ENCODE peak calls at places on chromosomes 4 and X, in ten cellular contexts. One of them, this sample, is unnamed.

GRCh38 chr4:158810487-158811215 is 41.8 kb downstream of the FNIP2 start:
- DNase-seq in H9: no peak
- DNase-seq in ELF-1: peak; percentile 65
- DNase-seq in stimulated activated CD4-positive, alpha-beta T cell treated with anti-CD3 and anti-CD28 coated beads, TNF-alpha, amount 100 ng/mL, for 4 hours: no peak
- DNase-seq in fibroblast of lung: peak; percentile 89
- DNase-seq in brain microvascular endothelial cell: peak; percentile 98
- DNase-seq in activated CD8-positive, alpha-beta T cell treated with anti-CD3 and anti-CD28 coated beads, Interleukin-2, amount 10 ng/mL, durations not matched to agents 7 days and 5 days: no peak
- DNase-seq in NCI-H82: peak; percentile 47
- DNase-seq in cardiac muscle cell: no peak
- DNase-seq in neural progenitor cell: peak; percentile 17
- DNase-seq in this sample: no peak

GRCh38 chr4:3530663-3531254 is 1.5 kb downstream of the LRPAP1 start:
- DNase-seq in NCI-H82: no peak
- DNase-seq in H9: peak; percentile 25
- DNase-seq in brain microvascular endothelial cell: no peak
- DNase-seq in activated CD8-positive, alpha-beta T cell treated with anti-CD3 and anti-CD28 coated beads, Interleukin-2, amount 10 ng/mL, durations not matched to agents 7 days and 5 days: no peak
- DNase-seq in neural progenitor cell: no peak
- DNase-seq in cardiac muscle cell: no peak
- DNase-seq in stimulated activated CD4-positive, alpha-beta T cell treated with anti-CD3 and anti-CD28 coated beads, TNF-alpha, amount 100 ng/mL, for 4 hours: no peak
- DNase-seq in fibroblast of lung: no peak
- DNase-seq in ELF-1: peak; percentile 36
- DNase-seq in this sample: no peak

GRCh38 chr4:53716471-53717063 is 125.3 kb upstream of the LNX1 start:
- DNase-seq in H9: no peak
- DNase-seq in activated CD8-positive, alpha-beta T cell treated with anti-CD3 and anti-CD28 coated beads, Interleukin-2, amount 10 ng/mL, durations not matched to agents 7 days and 5 days: no peak
- DNase-seq in NCI-H82: no peak
- DNase-seq in ELF-1: no peak
- DNase-seq in neural progenitor cell: no peak
- DNase-seq in brain microvascular endothelial cell: no peak
- DNase-seq in stimulated activated CD4-positive, alpha-beta T cell treated with anti-CD3 and anti-CD28 coated beads, TNF-alpha, amount 100 ng/mL, for 4 hours: no peak
- DNase-seq in fibroblast of lung: peak; percentile 21
- DNase-seq in cardiac muscle cell: no peak
- DNase-seq in this sample: no peak

GRCh38 chrX:137051978-137052640 is 18.3 kb upstream of the GPR101 start:
- DNase-seq in brain microvascular endothelial cell: peak; percentile 16
- DNase-seq in activated CD8-positive, alpha-beta T cell treated with anti-CD3 and anti-CD28 coated beads, Interleukin-2, amount 10 ng/mL, durations not matched to agents 7 days and 5 days: peak; percentile 82
- DNase-seq in NCI-H82: peak; percentile 83
- DNase-seq in fibroblast of lung: peak; percentile 35
- DNase-seq in cardiac muscle cell: peak; percentile 75
- DNase-seq in H9: peak; percentile 75
- DNase-seq in neural progenitor cell: peak; percentile 77
- DNase-seq in stimulated activated CD4-positive, alpha-beta T cell treated with anti-CD3 and anti-CD28 coated beads, TNF-alpha, amount 100 ng/mL, for 4 hours: peak; percentile 71
- DNase-seq in ELF-1: peak; percentile 91
- DNase-seq in this sample: peak; percentile 70

GRCh38 chrX:15404712-15405111 is 20.5 kb upstream of the VEGFD start:
- DNase-seq in stimulated activated CD4-positive, alpha-beta T cell treated with anti-CD3 and anti-CD28 coated beads, TNF-alpha, amount 100 ng/mL, for 4 hours: no peak
- DNase-seq in activated CD8-positive, alpha-beta T cell treated with anti-CD3 and anti-CD28 coated beads, Interleukin-2, amount 10 ng/mL, durations not matched to agents 7 days and 5 days: no peak
- DNase-seq in cardiac muscle cell: no peak
- DNase-seq in neural progenitor cell: no peak
- DNase-seq in brain microvascular endothelial cell: no peak
- DNase-seq in ELF-1: no peak
- DNase-seq in NCI-H82: no peak
- DNase-seq in fibroblast of lung: peak; percentile 79
- DNase-seq in H9: no peak
- DNase-seq in this sample: no peak

GRCh38 chr4:112514449-112515277 is 1.3 kb downstream of the NEUROG2 start:
- DNase-seq in ELF-1: peak; percentile 30
- DNase-seq in H9: peak; percentile 59
- DNase-seq in fibroblast of lung: no peak
- DNase-seq in cardiac muscle cell: no peak
- DNase-seq in activated CD8-positive, alpha-beta T cell treated with anti-CD3 and anti-CD28 coated beads, Interleukin-2, amount 10 ng/mL, durations not matched to agents 7 days and 5 days: peak; percentile 36
- DNase-seq in stimulated activated CD4-positive, alpha-beta T cell treated with anti-CD3 and anti-CD28 coated beads, TNF-alpha, amount 100 ng/mL, for 4 hours: no peak
- DNase-seq in neural progenitor cell: peak; percentile 64
- DNase-seq in brain microvascular endothelial cell: no peak
- DNase-seq in NCI-H82: peak; percentile 64
- DNase-seq in this sample: peak; percentile 65

GRCh38 chrX:119398974-119399771 is at the start of gene SLC25A43:
- DNase-seq in activated CD8-positive, alpha-beta T cell treated with anti-CD3 and anti-CD28 coated beads, Interleukin-2, amount 10 ng/mL, durations not matched to agents 7 days and 5 days: peak; percentile 28
- DNase-seq in cardiac muscle cell: peak; percentile 40
- DNase-seq in NCI-H82: peak; percentile 4
- DNase-seq in neural progenitor cell: peak; percentile 55
- DNase-seq in stimulated activated CD4-positive, alpha-beta T cell treated with anti-CD3 and anti-CD28 coated beads, TNF-alpha, amount 100 ng/mL, for 4 hours: peak; percentile 1
- DNase-seq in ELF-1: peak; percentile 45
- DNase-seq in brain microvascular endothelial cell: no peak
- DNase-seq in H9: peak; percentile 37
- DNase-seq in fibroblast of lung: peak; percentile 31
- DNase-seq in this sample: peak; percentile 46

GRCh38 chrX:19904778-19905367 is 17.5 kb upstream of the SH3KBP1 start:
- DNase-seq in fibroblast of lung: peak; percentile 67
- DNase-seq in ELF-1: peak; percentile 69
- DNase-seq in activated CD8-positive, alpha-beta T cell treated with anti-CD3 and anti-CD28 coated beads, Interleukin-2, amount 10 ng/mL, durations not matched to agents 7 days and 5 days: peak; percentile 32
- DNase-seq in cardiac muscle cell: peak; percentile 39
- DNase-seq in neural progenitor cell: peak; percentile 55
- DNase-seq in NCI-H82: peak; percentile 71
- DNase-seq in H9: no peak
- DNase-seq in brain microvascular endothelial cell: no peak
- DNase-seq in stimulated activated CD4-positive, alpha-beta T cell treated with anti-CD3 and anti-CD28 coated beads, TNF-alpha, amount 100 ng/mL, for 4 hours: no peak
- DNase-seq in this sample: peak; percentile 79

GRCh38 chr4:158155656-158156356 is 17.0 kb downstream of the GASK1B start:
- DNase-seq in activated CD8-positive, alpha-beta T cell treated with anti-CD3 and anti-CD28 coated beads, Interleukin-2, amount 10 ng/mL, durations not matched to agents 7 days and 5 days: no peak
- DNase-seq in neural progenitor cell: no peak
- DNase-seq in H9: no peak
- DNase-seq in brain microvascular endothelial cell: no peak
- DNase-seq in cardiac muscle cell: no peak
- DNase-seq in stimulated activated CD4-positive, alpha-beta T cell treated with anti-CD3 and anti-CD28 coated beads, TNF-alpha, amount 100 ng/mL, for 4 hours: no peak
- DNase-seq in fibroblast of lung: no peak
- DNase-seq in NCI-H82: no peak
- DNase-seq in ELF-1: no peak
- DNase-seq in this sample: no peak

GRCh38 chrX:19886375-19886774 is 1.0 kb downstream of the SH3KBP1 start:
- DNase-seq in neural progenitor cell: peak; percentile 15
- DNase-seq in ELF-1: no peak
- DNase-seq in brain microvascular endothelial cell: no peak
- DNase-seq in cardiac muscle cell: no peak
- DNase-seq in H9: no peak
- DNase-seq in stimulated activated CD4-positive, alpha-beta T cell treated with anti-CD3 and anti-CD28 coated beads, TNF-alpha, amount 100 ng/mL, for 4 hours: no peak
- DNase-seq in fibroblast of lung: no peak
- DNase-seq in NCI-H82: peak; percentile 45
- DNase-seq in activated CD8-positive, alpha-beta T cell treated with anti-CD3 and anti-CD28 coated beads, Interleukin-2, amount 10 ng/mL, durations not matched to agents 7 days and 5 days: no peak
- DNase-seq in this sample: peak; percentile 13

GRCh38 chr4:25466966-25467697 is 90.1 kb downstream of the ANAPC4 start:
- DNase-seq in stimulated activated CD4-positive, alpha-beta T cell treated with anti-CD3 and anti-CD28 coated beads, TNF-alpha, amount 100 ng/mL, for 4 hours: no peak
- DNase-seq in activated CD8-positive, alpha-beta T cell treated with anti-CD3 and anti-CD28 coated beads, Interleukin-2, amount 10 ng/mL, durations not matched to agents 7 days and 5 days: no peak
- DNase-seq in neural progenitor cell: no peak
- DNase-seq in NCI-H82: no peak
- DNase-seq in brain microvascular endothelial cell: peak; percentile 42
- DNase-seq in cardiac muscle cell: no peak
- DNase-seq in H9: no peak
- DNase-seq in ELF-1: no peak
- DNase-seq in fibroblast of lung: no peak
- DNase-seq in this sample: no peak

GRCh38 chrX:16312761-16313623 is 145.7 kb downstream of the MAGEB17 start:
- DNase-seq in brain microvascular endothelial cell: no peak
- DNase-seq in activated CD8-positive, alpha-beta T cell treated with anti-CD3 and anti-CD28 coated beads, Interleukin-2, amount 10 ng/mL, durations not matched to agents 7 days and 5 days: no peak
- DNase-seq in ELF-1: no peak
- DNase-seq in neural progenitor cell: no peak
- DNase-seq in H9: peak; percentile 73
- DNase-seq in stimulated activated CD4-positive, alpha-beta T cell treated with anti-CD3 and anti-CD28 coated beads, TNF-alpha, amount 100 ng/mL, for 4 hours: no peak
- DNase-seq in fibroblast of lung: no peak
- DNase-seq in cardiac muscle cell: no peak
- DNase-seq in NCI-H82: no peak
- DNase-seq in this sample: peak; percentile 10

GRCh38 chr4:112516401-112517066 is 554 bp upstream of the NEUROG2 start:
- DNase-seq in NCI-H82: peak; percentile 82
- DNase-seq in stimulated activated CD4-positive, alpha-beta T cell treated with anti-CD3 and anti-CD28 coated beads, TNF-alpha, amount 100 ng/mL, for 4 hours: no peak
- DNase-seq in fibroblast of lung: no peak
- DNase-seq in brain microvascular endothelial cell: no peak
- DNase-seq in neural progenitor cell: peak; percentile 96
- DNase-seq in H9: peak; percentile 83
- DNase-seq in cardiac muscle cell: peak; percentile 78
- DNase-seq in ELF-1: peak; percentile 78
- DNase-seq in activated CD8-positive, alpha-beta T cell treated with anti-CD3 and anti-CD28 coated beads, Interleukin-2, amount 10 ng/mL, durations not matched to agents 7 days and 5 days: no peak
- DNase-seq in this sample: peak; percentile 85

GRCh38 chrX:7146703-7147430 is 645 bp upstream of the STS start:
- DNase-seq in neural progenitor cell: no peak
- DNase-seq in fibroblast of lung: peak; percentile 12
- DNase-seq in H9: peak; percentile 27
- DNase-seq in NCI-H82: peak; percentile 79
- DNase-seq in stimulated activated CD4-positive, alpha-beta T cell treated with anti-CD3 and anti-CD28 coated beads, TNF-alpha, amount 100 ng/mL, for 4 hours: no peak
- DNase-seq in brain microvascular endothelial cell: no peak
- DNase-seq in ELF-1: no peak
- DNase-seq in activated CD8-positive, alpha-beta T cell treated with anti-CD3 and anti-CD28 coated beads, Interleukin-2, amount 10 ng/mL, durations not matched to agents 7 days and 5 days: peak; percentile 21
- DNase-seq in cardiac muscle cell: no peak
- DNase-seq in this sample: no peak

GRCh38 chr4:148286043-148286442 is 156.2 kb downstream of the NR3C2 start:
- DNase-seq in H9: no peak
- DNase-seq in neural progenitor cell: no peak
- DNase-seq in activated CD8-positive, alpha-beta T cell treated with anti-CD3 and anti-CD28 coated beads, Interleukin-2, amount 10 ng/mL, durations not matched to agents 7 days and 5 days: no peak
- DNase-seq in fibroblast of lung: no peak
- DNase-seq in cardiac muscle cell: no peak
- DNase-seq in stimulated activated CD4-positive, alpha-beta T cell treated with anti-CD3 and anti-CD28 coated beads, TNF-alpha, amount 100 ng/mL, for 4 hours: no peak
- DNase-seq in NCI-H82: no peak
- DNase-seq in brain microvascular endothelial cell: no peak
- DNase-seq in ELF-1: no peak
- DNase-seq in this sample: no peak

GRCh38 chr4:6208416-6208815 is 8.1 kb upstream of the JAKMIP1 start:
- DNase-seq in stimulated activated CD4-positive, alpha-beta T cell treated with anti-CD3 and anti-CD28 coated beads, TNF-alpha, amount 100 ng/mL, for 4 hours: no peak
- DNase-seq in H9: no peak
- DNase-seq in cardiac muscle cell: no peak
- DNase-seq in ELF-1: no peak
- DNase-seq in activated CD8-positive, alpha-beta T cell treated with anti-CD3 and anti-CD28 coated beads, Interleukin-2, amount 10 ng/mL, durations not matched to agents 7 days and 5 days: no peak
- DNase-seq in NCI-H82: no peak
- DNase-seq in neural progenitor cell: no peak
- DNase-seq in fibroblast of lung: no peak
- DNase-seq in brain microvascular endothelial cell: no peak
- DNase-seq in this sample: no peak

GRCh38 chr4:170657761-170658160 is 568.0 kb upstream of the AADAT start:
- DNase-seq in ELF-1: no peak
- DNase-seq in neural progenitor cell: no peak
- DNase-seq in cardiac muscle cell: no peak
- DNase-seq in fibroblast of lung: no peak
- DNase-seq in H9: no peak
- DNase-seq in NCI-H82: no peak
- DNase-seq in brain microvascular endothelial cell: no peak
- DNase-seq in activated CD8-positive, alpha-beta T cell treated with anti-CD3 and anti-CD28 coated beads, Interleukin-2, amount 10 ng/mL, durations not matched to agents 7 days and 5 days: no peak
- DNase-seq in stimulated activated CD4-positive, alpha-beta T cell treated with anti-CD3 and anti-CD28 coated beads, TNF-alpha, amount 100 ng/mL, for 4 hours: no peak
- DNase-seq in this sample: no peak

GRCh38 chr4:3301450-3302163 is 8.8 kb downstream of the RGS12 start:
- DNase-seq in stimulated activated CD4-positive, alpha-beta T cell treated with anti-CD3 and anti-CD28 coated beads, TNF-alpha, amount 100 ng/mL, for 4 hours: no peak
- DNase-seq in H9: no peak
- DNase-seq in brain microvascular endothelial cell: no peak
- DNase-seq in NCI-H82: no peak
- DNase-seq in cardiac muscle cell: no peak
- DNase-seq in neural progenitor cell: no peak
- DNase-seq in ELF-1: no peak
- DNase-seq in activated CD8-positive, alpha-beta T cell treated with anti-CD3 and anti-CD28 coated beads, Interleukin-2, amount 10 ng/mL, durations not matched to agents 7 days and 5 days: peak; percentile 47
- DNase-seq in fibroblast of lung: no peak
- DNase-seq in this sample: no peak

GRCh38 chrX:153640045-153640686 is 6.8 kb upstream of the DUSP9 start:
- DNase-seq in H9: no peak
- DNase-seq in neural progenitor cell: no peak
- DNase-seq in cardiac muscle cell: no peak
- DNase-seq in stimulated activated CD4-positive, alpha-beta T cell treated with anti-CD3 and anti-CD28 coated beads, TNF-alpha, amount 100 ng/mL, for 4 hours: no peak
- DNase-seq in NCI-H82: no peak
- DNase-seq in brain microvascular endothelial cell: no peak
- DNase-seq in ELF-1: no peak
- DNase-seq in fibroblast of lung: no peak
- DNase-seq in activated CD8-positive, alpha-beta T cell treated with anti-CD3 and anti-CD28 coated beads, Interleukin-2, amount 10 ng/mL, durations not matched to agents 7 days and 5 days: no peak
- DNase-seq in this sample: no peak

GRCh38 chr4:175290401-175290800 is 372.2 kb downstream of the ADAM29 start:
- DNase-seq in ELF-1: no peak
- DNase-seq in stimulated activated CD4-positive, alpha-beta T cell treated with anti-CD3 and anti-CD28 coated beads, TNF-alpha, amount 100 ng/mL, for 4 hours: no peak
- DNase-seq in NCI-H82: no peak
- DNase-seq in activated CD8-positive, alpha-beta T cell treated with anti-CD3 and anti-CD28 coated beads, Interleukin-2, amount 10 ng/mL, durations not matched to agents 7 days and 5 days: no peak
- DNase-seq in fibroblast of lung: peak; percentile 41
- DNase-seq in brain microvascular endothelial cell: peak; percentile 88
- DNase-seq in cardiac muscle cell: no peak
- DNase-seq in H9: no peak
- DNase-seq in neural progenitor cell: no peak
- DNase-seq in this sample: no peak

GRCh38 chr4:176054942-176055341 is 10.7 kb upstream of the WDR17 start:
- DNase-seq in cardiac muscle cell: no peak
- DNase-seq in ELF-1: no peak
- DNase-seq in stimulated activated CD4-positive, alpha-beta T cell treated with anti-CD3 and anti-CD28 coated beads, TNF-alpha, amount 100 ng/mL, for 4 hours: no peak
- DNase-seq in fibroblast of lung: no peak
- DNase-seq in activated CD8-positive, alpha-beta T cell treated with anti-CD3 and anti-CD28 coated beads, Interleukin-2, amount 10 ng/mL, durations not matched to agents 7 days and 5 days: no peak
- DNase-seq in neural progenitor cell: no peak
- DNase-seq in NCI-H82: no peak
- DNase-seq in brain microvascular endothelial cell: no peak
- DNase-seq in H9: no peak
- DNase-seq in this sample: peak; percentile 21

GRCh38 chr4:147312376-147313046 is 168.4 kb upstream of the EDNRA start:
- DNase-seq in NCI-H82: no peak
- DNase-seq in stimulated activated CD4-positive, alpha-beta T cell treated with anti-CD3 and anti-CD28 coated beads, TNF-alpha, amount 100 ng/mL, for 4 hours: no peak
- DNase-seq in cardiac muscle cell: peak; percentile 49
- DNase-seq in brain microvascular endothelial cell: no peak
- DNase-seq in fibroblast of lung: peak; percentile 86
- DNase-seq in H9: no peak
- DNase-seq in ELF-1: no peak
- DNase-seq in neural progenitor cell: peak; percentile 13
- DNase-seq in activated CD8-positive, alpha-beta T cell treated with anti-CD3 and anti-CD28 coated beads, Interleukin-2, amount 10 ng/mL, durations not matched to agents 7 days and 5 days: no peak
- DNase-seq in this sample: peak; percentile 2

GRCh38 chr4:88522702-88523324 is 763 bp downstream of the PYURF start:
- DNase-seq in cardiac muscle cell: peak; percentile 41
- DNase-seq in ELF-1: peak; percentile 53
- DNase-seq in H9: no peak
- DNase-seq in fibroblast of lung: peak; percentile 55
- DNase-seq in neural progenitor cell: peak; percentile 53
- DNase-seq in brain microvascular endothelial cell: peak; percentile 30
- DNase-seq in NCI-H82: peak; percentile 68
- DNase-seq in activated CD8-positive, alpha-beta T cell treated with anti-CD3 and anti-CD28 coated beads, Interleukin-2, amount 10 ng/mL, durations not matched to agents 7 days and 5 days: no peak
- DNase-seq in stimulated activated CD4-positive, alpha-beta T cell treated with anti-CD3 and anti-CD28 coated beads, TNF-alpha, amount 100 ng/mL, for 4 hours: no peak
- DNase-seq in this sample: peak; percentile 41

GRCh38 chr4:123577507-123577906 is 180.9 kb downstream of the SPRY1 start:
- DNase-seq in cardiac muscle cell: no peak
- DNase-seq in fibroblast of lung: no peak
- DNase-seq in NCI-H82: no peak
- DNase-seq in brain microvascular endothelial cell: no peak
- DNase-seq in stimulated activated CD4-positive, alpha-beta T cell treated with anti-CD3 and anti-CD28 coated beads, TNF-alpha, amount 100 ng/mL, for 4 hours: no peak
- DNase-seq in activated CD8-positive, alpha-beta T cell treated with anti-CD3 and anti-CD28 coated beads, Interleukin-2, amount 10 ng/mL, durations not matched to agents 7 days and 5 days: no peak
- DNase-seq in H9: no peak
- DNase-seq in ELF-1: no peak
- DNase-seq in neural progenitor cell: no peak
- DNase-seq in this sample: no peak

GRCh38 chr4:56633486-56633885 is 47.6 kb downstream of the HOPX start:
- DNase-seq in fibroblast of lung: no peak
- DNase-seq in ELF-1: no peak
- DNase-seq in NCI-H82: no peak
- DNase-seq in brain microvascular endothelial cell: no peak
- DNase-seq in neural progenitor cell: no peak
- DNase-seq in cardiac muscle cell: no peak
- DNase-seq in H9: no peak
- DNase-seq in stimulated activated CD4-positive, alpha-beta T cell treated with anti-CD3 and anti-CD28 coated beads, TNF-alpha, amount 100 ng/mL, for 4 hours: no peak
- DNase-seq in activated CD8-positive, alpha-beta T cell treated with anti-CD3 and anti-CD28 coated beads, Interleukin-2, amount 10 ng/mL, durations not matched to agents 7 days and 5 days: no peak
- DNase-seq in this sample: no peak

GRCh38 chr4:149595500-149595899 is 220.1 kb downstream of the IQCM start:
- DNase-seq in cardiac muscle cell: no peak
- DNase-seq in fibroblast of lung: no peak
- DNase-seq in activated CD8-positive, alpha-beta T cell treated with anti-CD3 and anti-CD28 coated beads, Interleukin-2, amount 10 ng/mL, durations not matched to agents 7 days and 5 days: no peak
- DNase-seq in stimulated activated CD4-positive, alpha-beta T cell treated with anti-CD3 and anti-CD28 coated beads, TNF-alpha, amount 100 ng/mL, for 4 hours: no peak
- DNase-seq in NCI-H82: no peak
- DNase-seq in neural progenitor cell: no peak
- DNase-seq in H9: no peak
- DNase-seq in ELF-1: no peak
- DNase-seq in brain microvascular endothelial cell: peak; percentile 2
- DNase-seq in this sample: no peak

GRCh38 chr4:87211249-87211952 is 9.0 kb downstream of the KLHL8 start:
- DNase-seq in cardiac muscle cell: no peak
- DNase-seq in ELF-1: no peak
- DNase-seq in stimulated activated CD4-positive, alpha-beta T cell treated with anti-CD3 and anti-CD28 coated beads, TNF-alpha, amount 100 ng/mL, for 4 hours: no peak
- DNase-seq in fibroblast of lung: no peak
- DNase-seq in brain microvascular endothelial cell: no peak
- DNase-seq in NCI-H82: no peak
- DNase-seq in neural progenitor cell: no peak
- DNase-seq in activated CD8-positive, alpha-beta T cell treated with anti-CD3 and anti-CD28 coated beads, Interleukin-2, amount 10 ng/mL, durations not matched to agents 7 days and 5 days: no peak
- DNase-seq in H9: no peak
- DNase-seq in this sample: no peak

GRCh38 chr4:26687728-26688127 is 103.8 kb downstream of the TBC1D19 start:
- DNase-seq in stimulated activated CD4-positive, alpha-beta T cell treated with anti-CD3 and anti-CD28 coated beads, TNF-alpha, amount 100 ng/mL, for 4 hours: no peak
- DNase-seq in fibroblast of lung: peak; percentile 85
- DNase-seq in cardiac muscle cell: no peak
- DNase-seq in neural progenitor cell: no peak
- DNase-seq in activated CD8-positive, alpha-beta T cell treated with anti-CD3 and anti-CD28 coated beads, Interleukin-2, amount 10 ng/mL, durations not matched to agents 7 days and 5 days: no peak
- DNase-seq in NCI-H82: no peak
- DNase-seq in ELF-1: no peak
- DNase-seq in H9: no peak
- DNase-seq in brain microvascular endothelial cell: peak; percentile 79
- DNase-seq in this sample: no peak